ENCODE peak calls at places on chromosomes 13 and 19, in six cellular contexts. H, G, K, I, C and R are unnamed samples.

GRCh38 chr19:45826934-45827333 is 11.8 kb upstream of the RSPH6A start:
- DNase-seq in K (no peak), H (no peak), I (no peak), G (no peak), C (no peak), R (no peak)

GRCh38 chr13:110123041-110123809 is 183.7 kb downstream of the COL4A1 start:
- DNase-seq in K (no peak), I (no peak), G (no peak), C (no peak), H (no peak), R (no peak)

GRCh38 chr19:45792482-45793177 is at the start of gene DMWD:
- DNase-seq in H (peak; percentile 99), C (peak; percentile 99), K (peak; percentile 100), I (peak; percentile 97), G (peak; percentile 98), R (peak; percentile 100)

GRCh38 chr13:67408823-67409222 is 178.7 kb upstream of the PCDH9 start:
- DNase-seq in K (no peak), I (no peak), G (no peak), C (peak; percentile 10), H (no peak), R (no peak)

GRCh38 chr13:95920485-95920884 is 132.7 kb downstream of the UGGT2 start:
- DNase-seq in I (no peak), K (no peak), C (no peak), H (no peak), G (no peak), R (no peak)

GRCh38 chr19:17294051-17294891 is 9.0 kb downstream of the ABHD8 start:
- DNase-seq in H (peak; percentile 88), C (no peak), I (no peak), G (no peak), K (no peak), R (peak; percentile 89)

GRCh38 chr19:33260628-33261418 is 35.2 kb upstream of the SLC7A10 start:
- DNase-seq in G (no peak), C (no peak), H (no peak), I (no peak), K (no peak), R (no peak)

GRCh38 chr19:41409288-41409687 is 11.7 kb downstream of the BCKDHA start:
- DNase-seq in K (no peak), H (peak; percentile 37), G (peak; percentile 40), C (peak; percentile 34), I (no peak), R (peak; percentile 25)

GRCh38 chr13:67119481-67119883 is 110.7 kb downstream of the PCDH9 start:
- DNase-seq in C (peak; percentile 90), H (no peak), G (peak; percentile 96), K (no peak), I (no peak), R (peak; percentile 2)

GRCh38 chr13:113991191-113991669 is 17.4 kb upstream of the C13orf46 start:
- DNase-seq in H (no peak), K (no peak), I (no peak), C (no peak), G (no peak), R (no peak)

GRCh38 chr13:31213681-31214289 is 14.0 kb downstream of the B3GLCT start:
- DNase-seq in C (no peak), K (no peak), H (no peak), I (no peak), G (peak; percentile 20), R (no peak)

GRCh38 chr19:16896913-16897571 is 8.2 kb downstream of the F2RL3 start:
- DNase-seq in K (peak; percentile 92), I (peak; percentile 90), C (peak; percentile 99), H (peak; percentile 98), G (peak; percentile 91), R (peak; percentile 89)

GRCh38 chr13:94849254-94849653 is 136.9 kb upstream of the SOX21 start:
- DNase-seq in C (no peak), K (no peak), G (no peak), I (no peak), H (no peak), R (no peak)

GRCh38 chr19:55638864-55639359 is 1.9 kb upstream of the ZNF580 start:
- DNase-seq in I (no peak), G (peak; percentile 21), C (peak; percentile 63), K (no peak), H (peak; percentile 67), R (peak; percentile 43)

GRCh38 chr13:33119886-33120543 is 103.8 kb downstream of the KL start:
- DNase-seq in K (no peak), H (no peak), G (peak; percentile 39), C (no peak), I (no peak), R (peak; percentile 55)

GRCh38 chr13:98582947-98583346 is 6.0 kb upstream of the STK24 start:
- DNase-seq in H (no peak), K (no peak), G (no peak), I (no peak), C (no peak), R (peak; percentile 97)

GRCh38 chr13:68078874-68079273 is 848.7 kb upstream of the PCDH9 start:
- DNase-seq in K (no peak), C (peak; percentile 48), G (no peak), H (no peak), I (no peak), R (no peak)

GRCh38 chr13:52830946-52831345 is 17.5 kb downstream of the PCDH8 start:
- DNase-seq in C (no peak), G (peak; percentile 34), I (no peak), H (no peak), K (no peak), R (no peak)

GRCh38 chr19:39515551-39516191 is 732 bp downstream of the SELENOV start:
- DNase-seq in K (no peak), H (no peak), G (no peak), I (no peak), C (no peak), R (no peak)

GRCh38 chr13:45439000-45439399 is 20.8 kb upstream of the SLC25A30 start:
- DNase-seq in C (no peak), H (no peak), K (no peak), G (no peak), I (no peak), R (no peak)

GRCh38 chr13:50838701-50839100 is 4.8 kb downstream of the DLEU7 start:
- DNase-seq in C (no peak), H (no peak), I (no peak), G (no peak), K (no peak), R (no peak)

GRCh38 chr19:58346961-58347929 is 6.0 kb downstream of the A1BG start:
- DNase-seq in K (peak; percentile 73), I (no peak), H (peak; percentile 82), G (peak; percentile 63), C (peak; percentile 78), R (no peak)

GRCh38 chr19:57620673-57621348 is 6.8 kb downstream of the ZNF134 start:
- DNase-seq in H (no peak), K (no peak), C (no peak), G (peak; percentile 15), I (no peak), R (no peak)

GRCh38 chr19:10193666-10194499 is 870 bp downstream of the DNMT1 start:
- DNase-seq in C (peak; percentile 64), G (peak; percentile 76), K (peak; percentile 3), I (no peak), H (peak; percentile 48), R (peak; percentile 57)

GRCh38 chr19:5430237-5430636 is 25.0 kb upstream of the ZNRF4 start:
- DNase-seq in C (no peak), H (peak; percentile 72), I (no peak), K (no peak), G (no peak), R (no peak)

GRCh38 chr19:39104104-39104708 is 20.0 kb downstream of the ACP7 start:
- DNase-seq in G (no peak), C (no peak), I (no peak), H (no peak), K (no peak), R (no peak)

GRCh38 chr19:54114340-54114826 is 1.1 kb downstream of the TFPT start:
- DNase-seq in K (no peak), I (no peak), H (no peak), G (peak; percentile 18), C (no peak), R (peak; percentile 8)

GRCh38 chr13:27211771-27212364 is 39.5 kb upstream of the RPL21 start:
- DNase-seq in K (no peak), H (no peak), I (no peak), C (peak; percentile 66), G (peak; percentile 86), R (no peak)

DNA sequence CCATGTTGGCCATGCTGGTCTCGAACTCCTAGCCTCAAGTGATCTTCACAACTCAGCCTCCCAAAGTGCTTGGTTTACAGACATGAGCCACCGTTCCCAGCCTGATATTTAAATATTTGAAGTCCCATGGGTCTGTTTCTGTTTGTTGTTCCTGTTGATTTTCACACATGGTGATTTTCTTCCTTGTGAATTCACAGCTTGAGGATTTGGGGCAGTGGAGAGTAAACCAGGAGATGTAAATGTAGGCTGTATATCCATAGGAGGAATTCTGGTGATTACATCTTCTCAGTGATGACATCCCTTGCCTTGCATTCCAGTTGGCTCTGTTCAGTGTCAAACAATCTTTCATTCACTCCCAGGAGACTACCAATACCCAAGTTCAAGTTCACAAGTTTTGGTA is 471.9 kb downstream of the KCTD12 start:
- DNase-seq in C (peak; percentile 18), I (no peak), H (no peak), K (no peak), G (no peak), R (no peak)
- H4K91ac ChIP-seq in C (no peak overlapping the region), I (no peak overlapping the region), H (no peak overlapping the region), K (no peak overlapping the region), G (no peak overlapping the region), R (no peak overlapping the region)

DNA sequence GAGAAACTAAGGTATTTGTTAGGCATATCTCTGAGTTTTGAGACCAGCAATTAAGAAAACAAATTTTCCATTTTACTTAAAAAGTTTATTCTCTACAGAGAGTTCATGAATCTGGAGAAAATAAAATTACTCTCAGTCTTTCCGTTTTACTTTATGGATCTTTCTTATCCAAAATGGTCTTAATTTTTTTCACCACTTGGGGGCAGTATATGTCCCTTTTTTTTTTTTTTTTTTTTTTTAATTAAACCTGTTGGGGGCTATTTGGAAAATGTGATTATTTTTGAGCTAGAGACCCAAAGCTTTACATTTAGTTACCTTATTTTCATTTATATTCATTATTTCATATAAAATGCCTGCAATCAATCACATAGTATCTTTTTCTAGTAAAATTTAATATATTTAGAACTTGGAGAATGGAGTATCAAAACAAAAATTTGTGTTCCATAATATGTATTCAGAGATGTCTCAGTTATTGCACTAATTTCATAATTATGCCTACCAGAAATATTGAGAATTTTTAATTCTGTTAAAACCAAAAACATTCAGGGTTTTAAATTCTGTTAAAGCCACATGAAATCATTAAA is 27.1 kb downstream of the PIBF1 start:
- DNase-seq in K (peak; percentile 9), H (no peak), I (no peak), G (peak; percentile 6), C (peak; percentile 28), R (no peak)
- H3K14ac ChIP-seq in K (no peak overlapping the region), H (no peak overlapping the region), I (no peak overlapping the region), G (no peak overlapping the region), C (no peak overlapping the region), R (no peak overlapping the region)

GRCh38 chr13:35818577-35819165 is 312.5 kb downstream of the DCLK1 start:
- DNase-seq in I (no peak), C (peak; percentile 12), H (no peak), G (peak; percentile 60), K (peak; percentile 20), R (no peak)
- H4K91ac ChIP-seq in I (no peak overlapping the region), C (no peak overlapping the region), H (no peak overlapping the region), G (no peak overlapping the region), K (no peak overlapping the region), R (no peak overlapping the region)

DNA sequence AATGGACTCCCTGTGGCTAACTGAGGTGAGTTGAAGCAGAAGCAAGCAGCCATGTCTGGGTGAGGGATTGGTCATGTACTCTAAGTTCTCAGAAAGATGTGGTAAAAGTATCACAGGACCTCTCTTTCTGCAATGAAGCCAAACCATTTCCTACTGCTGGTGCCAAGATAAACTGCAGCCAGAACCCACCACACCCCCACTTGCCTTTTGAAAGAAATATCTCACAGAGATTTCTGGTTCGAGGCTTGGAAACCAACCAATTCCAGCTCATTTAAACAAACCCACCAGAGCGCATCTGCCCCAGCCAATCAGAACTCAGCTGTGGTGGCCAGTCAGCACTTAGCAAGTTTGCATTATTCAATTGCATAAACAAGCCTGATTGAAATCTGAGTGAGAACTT is 204.5 kb upstream of the ATXN8OS start:
- DNase-seq in K (no peak), G (no peak), I (no peak), C (no peak), H (no peak), R (no peak)
- H3K14ac ChIP-seq in K (no peak overlapping the region), G (no peak overlapping the region), I (no peak overlapping the region), C (no peak overlapping the region), H (no peak overlapping the region), R (no peak overlapping the region)